ENCODE peak calls at places on chromosomes 1 and 21, in five cellular contexts. One of them, this sample, is unnamed. For H3K4me1, the result is how much of the 10 kb centered on the place peaks cover.

GRCh38 chr1:37901191-37901892 is 42.0 kb upstream of the MTF1 start:
- DNase-seq in A673: no peak
- DNase-seq in endodermal cell: no peak
- DNase-seq in heart left ventricle: no peak
- DNase-seq in mucosa of descending colon: no peak
- DNase-seq in this sample: no peak

GRCh38 chr1:27527857-27528700 is 38.1 kb upstream of the WASF2 start:
- DNase-seq in A673: no peak
- DNase-seq in endodermal cell: peak
- DNase-seq in heart left ventricle: peak
- DNase-seq in mucosa of descending colon: peak
- DNase-seq in this sample: no peak

GRCh38 chr1:174074757-174075156 is 52.6 kb upstream of the RC3H1 start:
- DNase-seq in A673: peak
- DNase-seq in endodermal cell: no peak
- DNase-seq in heart left ventricle: no peak
- DNase-seq in mucosa of descending colon: no peak
- DNase-seq in this sample: no peak

GRCh38 chr1:77467741-77468140 is 185.9 kb downstream of the AK5 start:
- DNase-seq in A673: no peak
- DNase-seq in endodermal cell: no peak
- DNase-seq in heart left ventricle: no peak
- DNase-seq in mucosa of descending colon: no peak
- DNase-seq in this sample: no peak

GRCh38 chr1:178461676-178462075 is 35.1 kb downstream of the CLEC20A start:
- DNase-seq in A673: no peak
- DNase-seq in endodermal cell: no peak
- DNase-seq in heart left ventricle: no peak
- DNase-seq in mucosa of descending colon: no peak
- DNase-seq in this sample: no peak

GRCh38 chr1:45545019-45545493 is 5.6 kb upstream of the AKR1A1 start:
- DNase-seq in A673: no peak
- DNase-seq in endodermal cell: no peak
- DNase-seq in heart left ventricle: no peak
- DNase-seq in mucosa of descending colon: no peak
- DNase-seq in this sample: no peak

GRCh38 chr1:53542551-53542950 is 83.4 kb downstream of the DMRTB1 start:
- DNase-seq in A673: no peak
- DNase-seq in endodermal cell: no peak
- DNase-seq in heart left ventricle: peak
- DNase-seq in mucosa of descending colon: peak
- DNase-seq in this sample: peak

GRCh38 chr1:4087530-4088420 is 187.7 kb upstream of the C1orf174 start:
- DNase-seq in A673: no peak
- DNase-seq in endodermal cell: no peak
- DNase-seq in heart left ventricle: no peak
- DNase-seq in mucosa of descending colon: no peak
- DNase-seq in this sample: no peak

GRCh38 chr1:61081637-61082335 is 575 bp upstream of the NFIA start:
- DNase-seq in A673: peak
- DNase-seq in endodermal cell: peak
- DNase-seq in heart left ventricle: peak
- DNase-seq in mucosa of descending colon: peak
- DNase-seq in this sample: peak

GRCh38 chr21:34333150-34333739 is 30.6 kb upstream of the KCNE2 start:
- DNase-seq in A673: no peak
- DNase-seq in endodermal cell: no peak
- DNase-seq in heart left ventricle: no peak
- DNase-seq in mucosa of descending colon: no peak
- DNase-seq in this sample: no peak

GRCh38 chr1:16425125-16426025 is 11.8 kb downstream of the SPATA21 start:
- DNase-seq in A673: no peak
- DNase-seq in endodermal cell: no peak
- DNase-seq in heart left ventricle: no peak
- DNase-seq in mucosa of descending colon: no peak
- DNase-seq in this sample: no peak

GRCh38 chr1:198876371-198876871 is 237.6 kb downstream of the PTPRC start:
- DNase-seq in A673: peak
- DNase-seq in endodermal cell: peak
- DNase-seq in heart left ventricle: peak
- DNase-seq in mucosa of descending colon: no peak
- DNase-seq in this sample: no peak

GRCh38 chr1:85195703-85196102 is 5.1 kb downstream of the SYDE2 start:
- DNase-seq in A673: no peak
- DNase-seq in endodermal cell: no peak
- DNase-seq in heart left ventricle: no peak
- DNase-seq in mucosa of descending colon: no peak
- DNase-seq in this sample: no peak

GRCh38 chr1:118075116-118075515 is 109.9 kb downstream of the SPAG17 start:
- DNase-seq in A673: no peak
- DNase-seq in endodermal cell: no peak
- DNase-seq in heart left ventricle: no peak
- DNase-seq in mucosa of descending colon: no peak
- DNase-seq in this sample: no peak

GRCh38 chr1:207702317-207702716 is 49.5 kb upstream of the CD46 start:
- DNase-seq in A673: no peak
- DNase-seq in endodermal cell: no peak
- DNase-seq in heart left ventricle: no peak
- DNase-seq in mucosa of descending colon: no peak
- DNase-seq in this sample: no peak

GRCh38 chr1:203089651-203090045 is 3.8 kb upstream of the MYOG start:
- DNase-seq in A673: no peak
- DNase-seq in endodermal cell: peak
- DNase-seq in heart left ventricle: no peak
- DNase-seq in mucosa of descending colon: no peak
- DNase-seq in this sample: no peak

GRCh38 chr1:231032963-231033362 is 7.1 kb downstream of the FAM89A start:
- DNase-seq in A673: no peak
- DNase-seq in endodermal cell: no peak
- DNase-seq in heart left ventricle: no peak
- DNase-seq in mucosa of descending colon: no peak
- DNase-seq in this sample: no peak

GRCh38 chr1:226656601-226657277 is 82.3 kb downstream of the ITPKB start:
- DNase-seq in A673: no peak
- DNase-seq in endodermal cell: no peak
- DNase-seq in heart left ventricle: peak
- DNase-seq in mucosa of descending colon: peak
- DNase-seq in this sample: no peak

GRCh38 chr1:52026278-52026677 is 7.3 kb downstream of the KTI12 start:
- DNase-seq in A673: no peak
- DNase-seq in endodermal cell: no peak
- DNase-seq in heart left ventricle: no peak
- DNase-seq in mucosa of descending colon: no peak
- DNase-seq in this sample: no peak

GRCh38 chr1:231053493-231054162 is 13.6 kb upstream of the FAM89A start:
- DNase-seq in A673: peak
- DNase-seq in endodermal cell: no peak
- DNase-seq in heart left ventricle: peak
- DNase-seq in mucosa of descending colon: no peak
- DNase-seq in this sample: peak

GRCh38 chr1:150161747-150162581 is 12.2 kb downstream of the PLEKHO1 start:
- DNase-seq in A673: peak
- DNase-seq in endodermal cell: no peak
- DNase-seq in heart left ventricle: no peak
- DNase-seq in mucosa of descending colon: no peak
- DNase-seq in this sample: no peak

GRCh38 chr1:60591583-60591982 is 490.8 kb upstream of the NFIA start:
- DNase-seq in A673: no peak
- DNase-seq in endodermal cell: no peak
- DNase-seq in heart left ventricle: no peak
- DNase-seq in mucosa of descending colon: no peak
- DNase-seq in this sample: no peak

GRCh38 chr1:199725002-199725401 is 302.5 kb upstream of the NR5A2 start:
- DNase-seq in A673: no peak
- DNase-seq in endodermal cell: no peak
- DNase-seq in heart left ventricle: no peak
- DNase-seq in mucosa of descending colon: no peak
- DNase-seq in this sample: no peak

GRCh38 chr1:220498188-220498587 is 29.7 kb upstream of the MARK1 start:
- DNase-seq in A673: peak
- DNase-seq in endodermal cell: no peak
- DNase-seq in heart left ventricle: no peak
- DNase-seq in mucosa of descending colon: no peak
- DNase-seq in this sample: no peak

GRCh38 chr21:14545906-14546480 is at the start of gene SAMSN1:
- DNase-seq in A673: no peak
- DNase-seq in endodermal cell: no peak
- DNase-seq in heart left ventricle: peak
- DNase-seq in mucosa of descending colon: peak
- DNase-seq in this sample: peak

GRCh38 chr1:62426238-62426637 is 10.6 kb upstream of the USP1 start:
- DNase-seq in A673: no peak
- DNase-seq in endodermal cell: no peak
- DNase-seq in heart left ventricle: no peak
- DNase-seq in mucosa of descending colon: no peak
- DNase-seq in this sample: no peak

GRCh38 chr21:46054447-46054846 is 43.5 kb upstream of the COL6A2 start:
- DNase-seq in A673: no peak
- DNase-seq in endodermal cell: no peak
- DNase-seq in heart left ventricle: no peak
- DNase-seq in mucosa of descending colon: no peak
- DNase-seq in this sample: peak

GRCh38 chr1:36781098-36781497 is 253.2 kb downstream of the GRIK3 start:
- DNase-seq in A673: no peak
- DNase-seq in endodermal cell: no peak
- DNase-seq in heart left ventricle: no peak
- DNase-seq in mucosa of descending colon: no peak
- DNase-seq in this sample: no peak

GRCh38 chr1:38208720-38209632 is 162.4 kb upstream of the POU3F1 start:
- DNase-seq in A673: no peak
- DNase-seq in endodermal cell: no peak
- DNase-seq in heart left ventricle: no peak
- DNase-seq in mucosa of descending colon: no peak
- DNase-seq in this sample: no peak

GRCh38 chr21:28482657-28483056 is 510.0 kb downstream of the LTN1 start:
- DNase-seq in A673: no peak
- DNase-seq in endodermal cell: no peak
- DNase-seq in heart left ventricle: no peak
- DNase-seq in mucosa of descending colon: no peak
- DNase-seq in this sample: no peak

GRCh38 chr1:55685560-55685959 is 470.4 kb upstream of the USP24 start:
- DNase-seq in A673: no peak
- DNase-seq in endodermal cell: no peak
- DNase-seq in heart left ventricle: peak
- DNase-seq in mucosa of descending colon: no peak
- DNase-seq in this sample: no peak

GRCh38 chr1:171663036-171663853 is 10.8 kb upstream of the MYOC start:
- DNase-seq in A673: no peak
- DNase-seq in endodermal cell: peak
- DNase-seq in heart left ventricle: no peak
- DNase-seq in mucosa of descending colon: no peak
- DNase-seq in this sample: no peak

GRCh38 chr1:171663854-171664550 is 11.5 kb upstream of the MYOC start:
- DNase-seq in A673: no peak
- DNase-seq in endodermal cell: peak
- DNase-seq in heart left ventricle: no peak
- DNase-seq in mucosa of descending colon: no peak
- DNase-seq in this sample: no peak

GRCh38 chr1:171668372-171668771 is 15.9 kb upstream of the MYOC start:
- DNase-seq in A673: no peak
- DNase-seq in endodermal cell: no peak
- DNase-seq in heart left ventricle: no peak
- DNase-seq in mucosa of descending colon: no peak
- DNase-seq in this sample: no peak

GRCh38 chr1:171666114-171666769 is 13.8 kb upstream of the MYOC start:
- DNase-seq in A673: no peak
- DNase-seq in endodermal cell: no peak
- DNase-seq in heart left ventricle: peak
- DNase-seq in mucosa of descending colon: no peak
- DNase-seq in this sample: no peak

GRCh38 chr1:171664976-171665375 is 12.5 kb upstream of the MYOC start:
- DNase-seq in A673: no peak
- DNase-seq in endodermal cell: no peak
- DNase-seq in heart left ventricle: no peak
- DNase-seq in mucosa of descending colon: no peak
- DNase-seq in this sample: no peak
- TF ChIP-seq CTCF in A673: no peak
- TF ChIP-seq CTCF in endodermal cell: no peak
- TF ChIP-seq CTCF in heart left ventricle: no peak
- TF ChIP-seq CTCF in mucosa of descending colon: no peak
- TF ChIP-seq CTCF in this sample: no peak

GRCh38 chr1:164596149-164596548 is 37.2 kb downstream of the PBX1 start:
- DNase-seq in A673: no peak
- DNase-seq in endodermal cell: no peak
- DNase-seq in heart left ventricle: no peak
- DNase-seq in mucosa of descending colon: no peak
- DNase-seq in this sample: no peak
- H3K4me1 ChIP-seq in A673: under half
- H3K4me1 ChIP-seq in endodermal cell: under half
- H3K4me1 ChIP-seq in heart left ventricle: under half
- H3K4me1 ChIP-seq in mucosa of descending colon: under half
- H3K4me1 ChIP-seq in this sample: under half

GRCh38 chr1:192807221-192807967 is 1.4 kb upstream of the RGS2 start:
- DNase-seq in A673: peak
- DNase-seq in endodermal cell: no peak
- DNase-seq in heart left ventricle: no peak
- DNase-seq in mucosa of descending colon: no peak
- DNase-seq in this sample: no peak
- TF ChIP-seq CTCF in A673: peak
- TF ChIP-seq CTCF in endodermal cell: no peak
- TF ChIP-seq CTCF in heart left ventricle: peak
- TF ChIP-seq CTCF in mucosa of descending colon: no peak
- TF ChIP-seq CTCF in this sample: no peak

GRCh38 chr1:24112381-24113169 is 640 bp upstream of the MYOM3 start:
- DNase-seq in A673: peak
- DNase-seq in endodermal cell: peak
- DNase-seq in heart left ventricle: peak
- DNase-seq in mucosa of descending colon: peak
- DNase-seq in this sample: no peak
- H3K4me1 ChIP-seq in A673: under half
- H3K4me1 ChIP-seq in endodermal cell: under half
- H3K4me1 ChIP-seq in heart left ventricle: under half
- H3K4me1 ChIP-seq in mucosa of descending colon: under half
- H3K4me1 ChIP-seq in this sample: under half

GRCh38 chr1:205314986-205315618 is 6.4 kb downstream of the NUAK2 start:
- DNase-seq in A673: no peak
- DNase-seq in endodermal cell: no peak
- DNase-seq in heart left ventricle: no peak
- DNase-seq in mucosa of descending colon: no peak
- DNase-seq in this sample: no peak

GRCh38 chr1:205316179-205316578 is 5.4 kb downstream of the NUAK2 start:
- DNase-seq in A673: no peak
- DNase-seq in endodermal cell: no peak
- DNase-seq in heart left ventricle: no peak
- DNase-seq in mucosa of descending colon: no peak
- DNase-seq in this sample: no peak

GRCh38 chr1:205318231-205318991 is 3.1 kb downstream of the NUAK2 start:
- DNase-seq in A673: no peak
- DNase-seq in endodermal cell: peak
- DNase-seq in heart left ventricle: no peak
- DNase-seq in mucosa of descending colon: peak
- DNase-seq in this sample: peak

GRCh38 chr1:205319081-205320018 is 2.2 kb downstream of the NUAK2 start:
- DNase-seq in A673: peak
- DNase-seq in endodermal cell: no peak
- DNase-seq in heart left ventricle: peak
- DNase-seq in mucosa of descending colon: peak
- DNase-seq in this sample: peak

GRCh38 chr1:205317311-205317917 is 4.1 kb downstream of the NUAK2 start:
- DNase-seq in A673: no peak
- DNase-seq in endodermal cell: no peak
- DNase-seq in heart left ventricle: peak
- DNase-seq in mucosa of descending colon: peak
- DNase-seq in this sample: peak
- TF ChIP-seq CTCF in A673: no peak
- TF ChIP-seq CTCF in endodermal cell: no peak
- TF ChIP-seq CTCF in heart left ventricle: no peak
- TF ChIP-seq CTCF in mucosa of descending colon: no peak
- TF ChIP-seq CTCF in this sample: no peak